ENCODE peak calls at places on chromosomes 12 and 14, in five cellular contexts. D is LoVo, Q is NCI-H146, U is cardiac muscle cell, I is NCI-H2107. S is an unnamed sample.
A peak's percentile ranks its signal among the peaks of the same experiment; 100 is the strongest.

GRCh38 chr14:69059658-69060648 is 80.9 kb upstream of the ACTN1 start:
- DNase-seq in D (no peak), I (no peak), U (no peak), Q (no peak), S (peak; percentile 17)

GRCh38 chr12:57454566-57455373 is at the start of gene INHBE:
- DNase-seq in U (peak; percentile 52), I (peak; percentile 82), D (no peak), Q (peak; percentile 82), S (no peak)

GRCh38 chr12:118061876-118062791 is 1.2 kb upstream of the WSB2 start:
- DNase-seq in I (peak; percentile 30), Q (peak; percentile 70), D (peak; percentile 66), U (peak; percentile 47), S (peak; percentile 54)

GRCh38 chr12:59578239-59578638 is 17.6 kb upstream of the SLC16A7 start:
- DNase-seq in Q (no peak), D (no peak), U (no peak), I (no peak), S (no peak)

GRCh38 chr14:97218336-97218712 is 421.1 kb downstream of the VRK1 start:
- DNase-seq in I (no peak), D (no peak), U (peak; percentile 3), Q (no peak), S (no peak)

GRCh38 chr12:95593266-95593871 is 42.1 kb upstream of the USP44 start:
- DNase-seq in D (no peak), I (no peak), Q (no peak), U (no peak), S (no peak)

GRCh38 chr12:92675092-92675865 is 27.5 kb upstream of the PLEKHG7 start:
- DNase-seq in D (no peak), U (no peak), I (no peak), Q (no peak), S (peak; percentile 87)

GRCh38 chr14:57822081-57822480 is 43.8 kb downstream of the SLC35F4 start:
- DNase-seq in I (no peak), U (no peak), Q (no peak), D (no peak), S (peak; percentile 56)

GRCh38 chr12:50925342-50925651 is 27.0 kb upstream of the HIGD1C start:
- DNase-seq in Q (peak; percentile 43), U (no peak), D (no peak), I (no peak), S (no peak)

GRCh38 chr14:29453045-29453444 is 474.6 kb downstream of the PRKD1 start:
- DNase-seq in D (no peak), I (no peak), Q (peak; percentile 54), U (no peak), S (no peak)

GRCh38 chr14:59439256-59440015 is 25.7 kb downstream of the GPR135 start:
- DNase-seq in U (no peak), Q (no peak), D (no peak), I (no peak), S (no peak)

GRCh38 chr12:123843912-123844748 is 82.0 kb downstream of the DNAH10 start:
- DNase-seq in U (no peak), I (no peak), Q (no peak), D (no peak), S (peak; percentile 67)

GRCh38 chr14:62081012-62081612 is 318.9 kb downstream of the SNAPC1 start:
- DNase-seq in D (no peak), I (no peak), Q (no peak), U (no peak), S (no peak)

GRCh38 chr14:50023671-50024490 is 92.5 kb downstream of the VCPKMT start:
- DNase-seq in U (no peak), D (no peak), Q (no peak), I (no peak), S (peak; percentile 87)

GRCh38 chr14:38405851-38406630 is 150.1 kb upstream of the CLEC14A start:
- DNase-seq in D (no peak), U (peak; percentile 37), I (no peak), Q (no peak), S (no peak)

GRCh38 chr14:24353551-24354529 is 14.0 kb upstream of the RIPK3 start:
- DNase-seq in Q (no peak), U (no peak), I (no peak), D (peak; percentile 81), S (peak; percentile 79)

GRCh38 chr12:130222519-130223255 is 60.4 kb downstream of the FZD10 start:
- DNase-seq in D (no peak), Q (no peak), I (no peak), U (no peak), S (no peak)

GRCh38 chr12:6775775-6776174 is 3.5 kb downstream of the LAG3 start:
- DNase-seq in Q (peak; percentile 47), D (no peak), U (no peak), I (no peak), S (no peak)

GRCh38 chr14:61894452-61895077 is 132.3 kb downstream of the SNAPC1 start:
- DNase-seq in U (peak; percentile 88), I (peak; percentile 71), Q (peak; percentile 62), D (peak; percentile 60), S (peak; percentile 56)

GRCh38 chr12:75754698-75755097 is 243.3 kb upstream of the KRR1 start:
- DNase-seq in U (no peak), D (no peak), Q (no peak), I (no peak), S (no peak)

GRCh38 chr14:33273978-33274377 is 335.3 kb downstream of the NPAS3 start:
- DNase-seq in Q (no peak), U (no peak), I (no peak), D (no peak), S (no peak)

GRCh38 chr14:22875748-22876319 is 4.3 kb downstream of the LRP10 start:
- DNase-seq in D (no peak), U (no peak), Q (no peak), I (no peak), S (no peak)

GRCh38 chr12:59452746-59453145 is 143.1 kb upstream of the SLC16A7 start:
- DNase-seq in Q (no peak), D (no peak), U (peak; percentile 11), I (no peak), S (no peak)

GRCh38 chr12:119671070-119671469 is 3.1 kb downstream of the PRKAB1 start:
- DNase-seq in D (no peak), Q (no peak), I (no peak), U (no peak), S (no peak)

GRCh38 chr12:112543666-112544185 is 125.0 kb downstream of the PTPN11 start:
- DNase-seq in Q (no peak), D (no peak), U (no peak), I (no peak), S (no peak)

GRCh38 chr12:130127909-130128763 is 34.1 kb upstream of the FZD10 start:
- DNase-seq in D (peak; percentile 46), U (no peak), Q (no peak), I (no peak), S (no peak)

GRCh38 chr12:23945249-23945648 is 4.2 kb downstream of the SOX5 start:
- DNase-seq in D (no peak), I (no peak), U (no peak), Q (no peak), S (no peak)

GRCh38 chr12:1171657-1172056 is 180.6 kb downstream of the ERC1 start:
- DNase-seq in I (peak; percentile 6), U (peak; percentile 71), Q (peak; percentile 93), D (peak; percentile 12), S (no peak)

GRCh38 chr12:58310368-58310767 is 369.0 kb downstream of the ATP23 start:
- DNase-seq in D (no peak), U (no peak), I (no peak), Q (no peak), S (peak; percentile 39)

GRCh38 chr14:23121401-23121800 is 2.3 kb upstream of the CEBPE start:
- DNase-seq in Q (no peak), D (no peak), I (no peak), U (no peak), S (no peak)

GRCh38 chr12:94690199-94690695 is 39.9 kb upstream of the TMCC3 start:
- DNase-seq in Q (no peak), D (no peak), I (no peak), U (no peak), S (no peak)

GRCh38 chr12:132559652-132560420 is 50.5 kb downstream of the LRCOL1 start:
- DNase-seq in I (peak; percentile 41), Q (peak; percentile 68), U (peak; percentile 77), D (peak; percentile 78), S (peak; percentile 40)

GRCh38 chr14:99534333-99534732 is 53.1 kb downstream of the CCNK start:
- DNase-seq in U (no peak), Q (no peak), D (no peak), I (no peak), S (no peak)

GRCh38 chr14:45810152-45810872 is 557.3 kb upstream of the MIS18BP1 start:
- DNase-seq in Q (peak; percentile 8), I (no peak), U (peak; percentile 35), D (no peak), S (no peak)

GRCh38 chr14:105171004-105171673 is 2.6 kb upstream of the JAG2 start:
- DNase-seq in D (no peak), Q (peak; percentile 83), U (peak; percentile 64), I (peak; percentile 54), S (no peak)

GRCh38 chr14:85531594-85532391 is 1.8 kb downstream of the FLRT2 start:
- DNase-seq in D (no peak), U (peak; percentile 53), Q (no peak), I (peak; percentile 38), S (peak; percentile 82)

GRCh38 chr12:56221757-56222530 is at the start of gene RNF41:
- DNase-seq in D (peak; percentile 100), I (peak; percentile 92), Q (peak; percentile 99), U (peak; percentile 97), S (peak; percentile 96)